ENCODE peak calls at places on chromosome 17, in eight cellular contexts. J is cardiac muscle cell; Y is activated CD8-positive, alpha-beta T cell treated with anti-CD3 and anti-CD28 coated beads for 36 hours; P is osteocyte; S is HS-27A; X is NT2/D1; H is endodermal cell; N is stimulated activated CD4-positive, alpha-beta T cell treated with anti-CD3 and anti-CD28 coated beads, Interleukin-1b, Interleukin-23, amount 100 ng/mL, for 24 hours. O is an unnamed sample.

GRCh38 chr17:31696184-31696602 is 162.9 kb downstream of the COPRS start:
- DNase-seq in J (peak; percentile 92), Y (no peak), P (peak; percentile 94), S (no peak), X (peak; percentile 13), H (peak; percentile 88), N (no peak), O (no peak)

GRCh38 chr17:66898536-66898935 is 63.6 kb downstream of the CACNG5 start:
- DNase-seq in J (no peak), Y (no peak), P (no peak), S (no peak), X (no peak), H (no peak), N (no peak), O (no peak)

GRCh38 chr17:43945074-43945824 is 3.0 kb upstream of the PPY start:
- DNase-seq in J (no peak), Y (no peak), P (no peak), S (no peak), X (no peak), H (peak; percentile 47), N (no peak), O (no peak)

GRCh38 chr17:48740537-48740936 is 12.0 kb upstream of the HOXB13 start:
- DNase-seq in J (no peak), Y (no peak), P (no peak), S (no peak), X (no peak), H (no peak), N (no peak), O (no peak)

GRCh38 chr17:70906808-70907207 is 737.5 kb downstream of the KCNJ2 start:
- DNase-seq in J (peak; percentile 58), Y (no peak), P (no peak), S (no peak), X (no peak), H (no peak), N (no peak), O (no peak)

GRCh38 chr17:75927286-75927922 is 13.4 kb downstream of the FBF1 start:
- DNase-seq in J (peak; percentile 57), Y (peak; percentile 28), P (no peak), S (no peak), X (no peak), H (peak; percentile 90), N (no peak), O (no peak)

GRCh38 chr17:7107795-7108559 is 6.6 kb downstream of the ASGR2 start:
- DNase-seq in J (no peak), Y (no peak), P (no peak), S (no peak), X (no peak), H (no peak), N (no peak), O (no peak)

GRCh38 chr17:73785466-73785865 is 141.2 kb upstream of the SDK2 start:
- DNase-seq in J (peak; percentile 46), Y (no peak), P (no peak), S (no peak), X (no peak), H (no peak), N (no peak), O (no peak)

GRCh38 chr17:42287305-42288077 is 807 bp upstream of the STAT5A start:
- DNase-seq in J (no peak), Y (peak; percentile 77), P (peak; percentile 86), S (no peak), X (no peak), H (peak; percentile 55), N (no peak), O (no peak)

GRCh38 chr17:11383157-11383556 is 142.1 kb downstream of the SHISA6 start:
- DNase-seq in J (no peak), Y (no peak), P (no peak), S (no peak), X (no peak), H (no peak), N (no peak), O (no peak)

GRCh38 chr17:74859439-74860228 is at the start of gene GRIN2C:
- DNase-seq in J (peak; percentile 56), Y (no peak), P (no peak), S (no peak), X (no peak), H (peak; percentile 71), N (no peak), O (no peak)

GRCh38 chr17:39601010-39601597 is 6.6 kb downstream of the NEUROD2 start:
- DNase-seq in J (no peak), Y (no peak), P (no peak), S (no peak), X (no peak), H (peak; percentile 84), N (no peak), O (no peak)

GRCh38 chr17:63998050-63998720 is at the start of gene PRR29:
- DNase-seq in J (peak; percentile 91), Y (peak; percentile 80), P (peak; percentile 94), S (no peak), X (peak; percentile 44), H (peak; percentile 97), N (peak; percentile 58), O (no peak)

GRCh38 chr17:10729334-10730193 is at the start of gene TMEM220:
- DNase-seq in J (peak; percentile 81), Y (peak; percentile 48), P (peak; percentile 91), S (no peak), X (peak; percentile 57), H (peak; percentile 96), N (peak; percentile 14), O (no peak)

GRCh38 chr17:39628655-39629493 is 2.1 kb downstream of the PPP1R1B start:
- DNase-seq in J (no peak), Y (no peak), P (no peak), S (no peak), X (no peak), H (peak; percentile 58), N (no peak), O (no peak)

GRCh38 chr17:57097832-57098421 is 12.9 kb downstream of the AKAP1 start:
- DNase-seq in J (peak; percentile 77), Y (no peak), P (no peak), S (no peak), X (no peak), H (no peak), N (no peak), O (no peak)

GRCh38 chr17:17403899-17404576 is 72.8 kb upstream of the MED9 start:
- DNase-seq in J (no peak), Y (peak; percentile 63), P (no peak), S (no peak), X (no peak), H (no peak), N (no peak), O (no peak)

GRCh38 chr17:77124192-77124908 is 16.4 kb upstream of the SEC14L1 start:
- DNase-seq in J (no peak), Y (no peak), P (no peak), S (no peak), X (no peak), H (no peak), N (no peak), O (no peak)

GRCh38 chr17:82882715-82883446 is 43.1 kb upstream of the ZNF750 start:
- DNase-seq in J (no peak), Y (peak; percentile 88), P (no peak), S (no peak), X (no peak), H (no peak), N (peak; percentile 50), O (no peak)

GRCh38 chr17:15255713-15256454 is 9.2 kb downstream of the PMP22 start:
- DNase-seq in J (no peak), Y (no peak), P (no peak), S (no peak), X (no peak), H (no peak), N (no peak), O (no peak)

GRCh38 chr17:81931557-81932332 is 4.2 kb upstream of the MAFG start:
- DNase-seq in J (no peak), Y (no peak), P (no peak), S (no peak), X (no peak), H (no peak), N (no peak), O (no peak)

GRCh38 chr17:76709077-76709950 is 1.5 kb downstream of the MXRA7 start:
- DNase-seq in J (peak; percentile 82), Y (no peak), P (peak; percentile 92), S (peak; percentile 71), X (no peak), H (peak; percentile 92), N (no peak), O (no peak)

GRCh38 chr17:5815396-5815795 is 231.1 kb upstream of the NLRP1 start:
- DNase-seq in J (no peak), Y (no peak), P (peak; percentile 80), S (no peak), X (no peak), H (no peak), N (no peak), O (no peak)

GRCh38 chr17:49074851-49075540 is 57.6 kb upstream of the B4GALNT2 start:
- DNase-seq in J (no peak), Y (no peak), P (no peak), S (no peak), X (no peak), H (no peak), N (no peak), O (no peak)